ENCODE peak calls at places on chromosomes 1 and 21, in nine cellular contexts. K is body of pancreas; Z is CD8-positive, alpha-beta T cell; J is dorsolateral prefrontal cortex; I is suprapubic skin; L is fibroblast of lung; N is K562; Q is transverse colon; T is endodermal cell. H is an unnamed sample.

GRCh38 chr1:61174060-61174788 is 91.9 kb downstream of the NFIA start:
- DNase-seq in T (peak; percentile 61), N (no peak), L (no peak), Q (no peak), K (no peak), J (no peak), Z (no peak), I (no peak), H (no peak)

GRCh38 chr1:205291577-205291976 is 30.0 kb downstream of the NUAK2 start:
- DNase-seq in N (no peak), Q (no peak), Z (no peak), K (no peak), I (no peak), T (no peak), L (no peak), J (no peak), H (no peak)

GRCh38 chr1:173420330-173420806 is 56.8 kb upstream of the PRDX6 start:
- DNase-seq in T (peak; percentile 91), J (no peak), N (peak; percentile 90), I (peak; percentile 70), Z (peak; percentile 61), L (peak; percentile 90), Q (peak; percentile 60), K (peak; percentile 64), H (no peak)

GRCh38 chr21:44911384-44912157 is 9.1 kb downstream of the ITGB2 start:
- DNase-seq in Z (peak; percentile 86), J (peak; percentile 53), K (peak; percentile 91), N (peak; percentile 68), I (no peak), T (peak; percentile 61), L (no peak), Q (peak; percentile 90), H (no peak)

GRCh38 chr1:209048961-209049669 is 534.4 kb upstream of the CAMK1G start:
- DNase-seq in J (no peak), I (no peak), N (no peak), K (no peak), L (no peak), T (no peak), Q (no peak), Z (no peak), H (no peak)

GRCh38 chr1:169288011-169288414 is 79.6 kb downstream of the NME7 start:
- DNase-seq in I (no peak), K (no peak), Q (no peak), T (peak; percentile 49), J (no peak), Z (no peak), L (no peak), N (no peak), H (no peak)

GRCh38 chr1:111174070-111174469 is 26.4 kb downstream of the DENND2D start:
- DNase-seq in Z (no peak), J (no peak), T (no peak), K (no peak), N (no peak), L (no peak), Q (no peak), I (no peak), H (no peak)

GRCh38 chr1:160284220-160284781 is 632 bp downstream of the PEX19 start:
- DNase-seq in I (no peak), N (peak; percentile 37), L (peak; percentile 92), Z (no peak), Q (peak; percentile 41), K (no peak), T (no peak), J (no peak), H (no peak)

GRCh38 chr1:209929751-209930150 is 8.3 kb upstream of the SYT14 start:
- DNase-seq in Z (no peak), T (no peak), K (no peak), Q (no peak), I (no peak), N (no peak), J (no peak), L (no peak), H (no peak)

DNA sequence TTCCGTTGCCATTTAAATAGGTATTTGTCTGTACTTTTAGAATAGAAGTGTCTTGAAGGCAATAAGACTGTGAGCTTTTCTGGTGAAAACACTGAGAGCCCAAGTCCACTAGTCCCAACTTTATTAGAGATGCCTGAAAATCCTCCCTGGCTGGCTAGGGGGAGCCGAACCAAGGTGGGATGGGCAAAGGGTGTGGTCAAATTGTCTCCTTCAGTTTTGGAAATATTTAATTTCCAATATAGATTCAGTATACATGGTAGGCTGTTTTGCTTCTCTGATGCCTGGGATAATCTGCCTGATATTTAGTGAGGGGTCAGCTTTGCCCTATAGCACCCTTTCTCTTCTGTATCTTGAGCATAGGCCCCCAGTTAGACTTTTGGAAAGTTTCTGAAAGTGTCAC is 3.5 kb downstream of the ROR1 start:
- DNase-seq in K (no peak), N (no peak), T (no peak), J (no peak), Z (no peak), Q (no peak), I (no peak), L (no peak), H (no peak)
- TF ChIP-seq CTCF in K (no peak), N (no peak), T (peak; percentile 49), J (no peak), Z (no peak), Q (no peak), I (no peak), L (peak; percentile 29), H (no peak)

GRCh38 chr1:150922519-150922975 is 3.6 kb upstream of the SETDB1 start:
- DNase-seq in I (peak; percentile 78), J (peak; percentile 44), T (peak; percentile 91), K (peak; percentile 75), Z (peak; percentile 81), N (peak; percentile 85), Q (peak; percentile 83), L (peak; percentile 87), H (no peak)

GRCh38 chr1:150927629-150928028 is 1.5 kb downstream of the SETDB1 start:
- DNase-seq in Z (no peak), N (no peak), T (no peak), Q (no peak), I (no peak), J (no peak), K (no peak), L (no peak), H (no peak)

GRCh38 chr1:150928286-150928685 is 2.1 kb downstream of the SETDB1 start:
- DNase-seq in T (no peak), L (no peak), N (no peak), K (no peak), J (no peak), I (no peak), Q (no peak), Z (no peak), H (no peak)

GRCh38 chr1:150926094-150926741 is at the start of gene SETDB1:
- DNase-seq in Z (peak; percentile 91), K (peak; percentile 95), J (peak; percentile 88), L (peak; percentile 97), Q (peak; percentile 96), T (peak; percentile 99), I (peak; percentile 97), N (peak; percentile 98), H (peak; percentile 96)

DNA sequence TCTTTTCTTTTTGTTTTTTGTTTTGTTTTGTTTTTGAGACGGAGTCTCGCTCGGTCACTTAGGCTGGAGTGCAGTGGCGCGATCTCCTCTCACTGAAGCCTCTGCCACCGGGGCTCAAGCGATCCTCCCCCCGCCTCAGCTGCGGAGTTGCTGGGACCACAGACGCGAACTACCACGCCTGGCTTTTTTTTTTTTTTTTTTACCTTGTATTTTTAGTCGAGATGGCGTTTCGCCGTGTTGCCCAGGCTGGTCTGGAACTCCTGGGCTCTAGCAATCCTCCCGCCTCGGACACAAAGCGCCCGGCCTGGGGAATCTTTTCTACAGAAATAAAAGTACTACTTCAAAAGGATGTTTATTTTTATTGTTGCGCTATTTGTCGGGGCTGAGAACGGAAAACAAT is 1.1 kb upstream of the SETDB1 start:
- DNase-seq in Q (no peak), T (no peak), L (no peak), N (no peak), J (no peak), K (no peak), I (peak; percentile 42), Z (no peak), H (no peak)
- H3K4me3 ChIP-seq in Q (peak overlapping the region; percentile 77), T (no peak overlapping the region), L (no peak overlapping the region), N (no peak overlapping the region), J (peak overlapping the region; percentile 81), K (no peak overlapping the region), I (peak overlapping the region; percentile 73), Z (no peak overlapping the region), H (no peak overlapping the region)

GRCh38 chr1:219661464-219662092 is 48.7 kb upstream of the ZC3H11B start:
- DNase-seq in I (no peak), K (no peak), N (no peak), J (no peak), Q (no peak), L (no peak), Z (no peak), T (no peak), H (no peak)

GRCh38 chr1:219659005-219659632 is 46.2 kb upstream of the ZC3H11B start:
- DNase-seq in K (no peak), N (no peak), T (no peak), I (no peak), Q (no peak), Z (no peak), L (no peak), J (no peak), H (no peak)

GRCh38 chr1:219657186-219657585 is 44.3 kb upstream of the ZC3H11B start:
- DNase-seq in J (no peak), T (no peak), I (no peak), Z (no peak), L (no peak), Q (no peak), N (no peak), K (no peak), H (no peak)

GRCh38 chr1:219660666-219661463 is 48.0 kb upstream of the ZC3H11B start:
- DNase-seq in Q (peak; percentile 75), I (peak; percentile 88), J (peak; percentile 91), N (peak; percentile 91), K (peak; percentile 88), Z (no peak), L (peak; percentile 93), T (peak; percentile 98), H (peak; percentile 81)

GRCh38 chr1:219659682-219660081 is 46.8 kb upstream of the ZC3H11B start:
- DNase-seq in K (no peak), Q (no peak), T (no peak), L (peak; percentile 70), N (no peak), I (no peak), J (no peak), Z (no peak), H (no peak)
- H3K27ac ChIP-seq in K (no peak overlapping the region), Q (no peak overlapping the region), T (no peak overlapping the region), L (no peak overlapping the region), N (no peak overlapping the region), I (no peak overlapping the region), J (no peak overlapping the region), Z (no peak overlapping the region), H (no peak overlapping the region)

GRCh38 chr1:181061891-181062777 is 26.4 kb upstream of the IER5 start:
- DNase-seq in Z (peak; percentile 65), J (no peak), T (no peak), L (no peak), Q (peak; percentile 25), I (peak; percentile 66), N (no peak), K (no peak), H (no peak)
- TF ChIP-seq CTCF in Z (no peak), J (no peak), T (no peak), L (no peak), Q (no peak), I (no peak), N (no peak), K (no peak), H (no peak)